ENCODE peak calls at places on chromosomes 1 and 21, in eight cellular contexts. One of them, this sample, is unnamed.

GRCh38 chr1:235834620-235835019 is 32.1 kb downstream of the LYST start:
- DNase-seq in kidney: no peak
- DNase-seq in AML-193: no peak
- DNase-seq in activated CD8-positive, alpha-beta memory T cell treated with anti-CD3 and anti-CD28 coated beads, Interleukin-2, amount 50 U/mL, for 4 hours: no peak
- DNase-seq in heart right ventricle: no peak
- DNase-seq in fibroblast of the aortic adventitia: no peak
- DNase-seq in tibial nerve: no peak
- DNase-seq in DMS53: no peak
- DNase-seq in this sample: no peak

GRCh38 chr21:44571844-44572782 is 1.4 kb upstream of the KRTAP10-4 start:
- DNase-seq in kidney: no peak
- DNase-seq in AML-193: no peak
- DNase-seq in activated CD8-positive, alpha-beta memory T cell treated with anti-CD3 and anti-CD28 coated beads, Interleukin-2, amount 50 U/mL, for 4 hours: no peak
- DNase-seq in heart right ventricle: no peak
- DNase-seq in fibroblast of the aortic adventitia: no peak
- DNase-seq in tibial nerve: no peak
- DNase-seq in DMS53: no peak
- DNase-seq in this sample: peak

GRCh38 chr1:227939791-227940771 is 7.7 kb downstream of the WNT9A start:
- DNase-seq in kidney: peak
- DNase-seq in AML-193: no peak
- DNase-seq in activated CD8-positive, alpha-beta memory T cell treated with anti-CD3 and anti-CD28 coated beads, Interleukin-2, amount 50 U/mL, for 4 hours: peak
- DNase-seq in heart right ventricle: no peak
- DNase-seq in fibroblast of the aortic adventitia: no peak
- DNase-seq in tibial nerve: no peak
- DNase-seq in DMS53: no peak
- DNase-seq in this sample: peak

GRCh38 chr21:34126691-34127090 is 53.3 kb downstream of the MRPS6 start:
- DNase-seq in kidney: no peak
- DNase-seq in AML-193: no peak
- DNase-seq in activated CD8-positive, alpha-beta memory T cell treated with anti-CD3 and anti-CD28 coated beads, Interleukin-2, amount 50 U/mL, for 4 hours: no peak
- DNase-seq in heart right ventricle: no peak
- DNase-seq in fibroblast of the aortic adventitia: peak
- DNase-seq in tibial nerve: no peak
- DNase-seq in DMS53: no peak
- DNase-seq in this sample: no peak

GRCh38 chr1:168949672-168950071 is 156.8 kb upstream of the ATP1B1 start:
- DNase-seq in kidney: no peak
- DNase-seq in AML-193: no peak
- DNase-seq in activated CD8-positive, alpha-beta memory T cell treated with anti-CD3 and anti-CD28 coated beads, Interleukin-2, amount 50 U/mL, for 4 hours: no peak
- DNase-seq in heart right ventricle: no peak
- DNase-seq in fibroblast of the aortic adventitia: no peak
- DNase-seq in tibial nerve: no peak
- DNase-seq in DMS53: no peak
- DNase-seq in this sample: no peak

GRCh38 chr1:210446479-210446878 is 117.8 kb downstream of the HHAT start:
- DNase-seq in kidney: no peak
- DNase-seq in AML-193: no peak
- DNase-seq in activated CD8-positive, alpha-beta memory T cell treated with anti-CD3 and anti-CD28 coated beads, Interleukin-2, amount 50 U/mL, for 4 hours: peak
- DNase-seq in heart right ventricle: no peak
- DNase-seq in fibroblast of the aortic adventitia: no peak
- DNase-seq in tibial nerve: no peak
- DNase-seq in DMS53: peak
- DNase-seq in this sample: no peak

GRCh38 chr1:241513378-241513777 is 6.2 kb downstream of the FH start:
- DNase-seq in kidney: no peak
- DNase-seq in AML-193: no peak
- DNase-seq in activated CD8-positive, alpha-beta memory T cell treated with anti-CD3 and anti-CD28 coated beads, Interleukin-2, amount 50 U/mL, for 4 hours: no peak
- DNase-seq in heart right ventricle: no peak
- DNase-seq in fibroblast of the aortic adventitia: no peak
- DNase-seq in tibial nerve: no peak
- DNase-seq in DMS53: no peak
- DNase-seq in this sample: no peak

GRCh38 chr1:228830185-228830953 is 95.1 kb downstream of the RHOU start:
- DNase-seq in kidney: peak
- DNase-seq in AML-193: no peak
- DNase-seq in activated CD8-positive, alpha-beta memory T cell treated with anti-CD3 and anti-CD28 coated beads, Interleukin-2, amount 50 U/mL, for 4 hours: no peak
- DNase-seq in heart right ventricle: no peak
- DNase-seq in fibroblast of the aortic adventitia: no peak
- DNase-seq in tibial nerve: no peak
- DNase-seq in DMS53: no peak
- DNase-seq in this sample: no peak

GRCh38 chr1:29496701-29497100 is 260.4 kb downstream of the PTPRU start:
- DNase-seq in kidney: no peak
- DNase-seq in AML-193: no peak
- DNase-seq in activated CD8-positive, alpha-beta memory T cell treated with anti-CD3 and anti-CD28 coated beads, Interleukin-2, amount 50 U/mL, for 4 hours: no peak
- DNase-seq in heart right ventricle: no peak
- DNase-seq in fibroblast of the aortic adventitia: no peak
- DNase-seq in tibial nerve: no peak
- DNase-seq in DMS53: no peak
- DNase-seq in this sample: peak

GRCh38 chr1:242120432-242120831 is 121.5 kb upstream of the MAP1LC3C start:
- DNase-seq in kidney: no peak
- DNase-seq in AML-193: no peak
- DNase-seq in activated CD8-positive, alpha-beta memory T cell treated with anti-CD3 and anti-CD28 coated beads, Interleukin-2, amount 50 U/mL, for 4 hours: no peak
- DNase-seq in heart right ventricle: no peak
- DNase-seq in fibroblast of the aortic adventitia: no peak
- DNase-seq in tibial nerve: no peak
- DNase-seq in DMS53: no peak
- DNase-seq in this sample: no peak

GRCh38 chr1:226002667-226003501 is 3.7 kb upstream of the SDE2 start:
- DNase-seq in kidney: peak
- DNase-seq in AML-193: peak
- DNase-seq in activated CD8-positive, alpha-beta memory T cell treated with anti-CD3 and anti-CD28 coated beads, Interleukin-2, amount 50 U/mL, for 4 hours: no peak
- DNase-seq in heart right ventricle: peak
- DNase-seq in fibroblast of the aortic adventitia: peak
- DNase-seq in tibial nerve: peak
- DNase-seq in DMS53: peak
- DNase-seq in this sample: peak

GRCh38 chr21:45642122-45642813 is 1.3 kb upstream of the PCBP3 start:
- DNase-seq in kidney: peak
- DNase-seq in AML-193: no peak
- DNase-seq in activated CD8-positive, alpha-beta memory T cell treated with anti-CD3 and anti-CD28 coated beads, Interleukin-2, amount 50 U/mL, for 4 hours: peak
- DNase-seq in heart right ventricle: peak
- DNase-seq in fibroblast of the aortic adventitia: no peak
- DNase-seq in tibial nerve: no peak
- DNase-seq in DMS53: peak
- DNase-seq in this sample: no peak

GRCh38 chr1:190376067-190376466 is 101.6 kb downstream of the BRINP3 start:
- DNase-seq in kidney: no peak
- DNase-seq in AML-193: no peak
- DNase-seq in activated CD8-positive, alpha-beta memory T cell treated with anti-CD3 and anti-CD28 coated beads, Interleukin-2, amount 50 U/mL, for 4 hours: no peak
- DNase-seq in heart right ventricle: no peak
- DNase-seq in fibroblast of the aortic adventitia: peak
- DNase-seq in tibial nerve: no peak
- DNase-seq in DMS53: no peak
- DNase-seq in this sample: no peak

GRCh38 chr1:3743421-3743820 is 8.8 kb upstream of the CCDC27 start:
- DNase-seq in kidney: no peak
- DNase-seq in AML-193: no peak
- DNase-seq in activated CD8-positive, alpha-beta memory T cell treated with anti-CD3 and anti-CD28 coated beads, Interleukin-2, amount 50 U/mL, for 4 hours: no peak
- DNase-seq in heart right ventricle: no peak
- DNase-seq in fibroblast of the aortic adventitia: peak
- DNase-seq in tibial nerve: no peak
- DNase-seq in DMS53: no peak
- DNase-seq in this sample: no peak

GRCh38 chr1:114668784-114669561 is 876 bp downstream of the DENND2C start:
- DNase-seq in kidney: no peak
- DNase-seq in AML-193: no peak
- DNase-seq in activated CD8-positive, alpha-beta memory T cell treated with anti-CD3 and anti-CD28 coated beads, Interleukin-2, amount 50 U/mL, for 4 hours: no peak
- DNase-seq in heart right ventricle: no peak
- DNase-seq in fibroblast of the aortic adventitia: peak
- DNase-seq in tibial nerve: no peak
- DNase-seq in DMS53: peak
- DNase-seq in this sample: no peak

GRCh38 chr1:23010734-23011449 is 4.8 kb downstream of the TEX46 start:
- DNase-seq in kidney: no peak
- DNase-seq in AML-193: no peak
- DNase-seq in activated CD8-positive, alpha-beta memory T cell treated with anti-CD3 and anti-CD28 coated beads, Interleukin-2, amount 50 U/mL, for 4 hours: no peak
- DNase-seq in heart right ventricle: no peak
- DNase-seq in fibroblast of the aortic adventitia: peak
- DNase-seq in tibial nerve: no peak
- DNase-seq in DMS53: peak
- DNase-seq in this sample: no peak

GRCh38 chr1:54240741-54241335 is 40.9 kb downstream of the MRPL37 start:
- DNase-seq in kidney: peak
- DNase-seq in AML-193: no peak
- DNase-seq in activated CD8-positive, alpha-beta memory T cell treated with anti-CD3 and anti-CD28 coated beads, Interleukin-2, amount 50 U/mL, for 4 hours: no peak
- DNase-seq in heart right ventricle: no peak
- DNase-seq in fibroblast of the aortic adventitia: no peak
- DNase-seq in tibial nerve: no peak
- DNase-seq in DMS53: no peak
- DNase-seq in this sample: no peak

GRCh38 chr1:53037159-53037558 is 24.9 kb upstream of the PODN start:
- DNase-seq in kidney: no peak
- DNase-seq in AML-193: no peak
- DNase-seq in activated CD8-positive, alpha-beta memory T cell treated with anti-CD3 and anti-CD28 coated beads, Interleukin-2, amount 50 U/mL, for 4 hours: no peak
- DNase-seq in heart right ventricle: no peak
- DNase-seq in fibroblast of the aortic adventitia: no peak
- DNase-seq in tibial nerve: no peak
- DNase-seq in DMS53: peak
- DNase-seq in this sample: no peak

GRCh38 chr1:155139895-155140629 is at the start of gene DPM3:
- DNase-seq in kidney: peak
- DNase-seq in AML-193: peak
- DNase-seq in activated CD8-positive, alpha-beta memory T cell treated with anti-CD3 and anti-CD28 coated beads, Interleukin-2, amount 50 U/mL, for 4 hours: peak
- DNase-seq in heart right ventricle: peak
- DNase-seq in fibroblast of the aortic adventitia: peak
- DNase-seq in tibial nerve: peak
- DNase-seq in DMS53: peak
- DNase-seq in this sample: peak

GRCh38 chr1:64745181-64745985 is 508 bp downstream of the RAVER2 start:
- DNase-seq in kidney: peak
- DNase-seq in AML-193: peak
- DNase-seq in activated CD8-positive, alpha-beta memory T cell treated with anti-CD3 and anti-CD28 coated beads, Interleukin-2, amount 50 U/mL, for 4 hours: peak
- DNase-seq in heart right ventricle: no peak
- DNase-seq in fibroblast of the aortic adventitia: peak
- DNase-seq in tibial nerve: peak
- DNase-seq in DMS53: peak
- DNase-seq in this sample: peak

GRCh38 chr1:47738560-47739182 is 258.5 kb downstream of the TRABD2B start:
- DNase-seq in kidney: peak
- DNase-seq in AML-193: peak
- DNase-seq in activated CD8-positive, alpha-beta memory T cell treated with anti-CD3 and anti-CD28 coated beads, Interleukin-2, amount 50 U/mL, for 4 hours: no peak
- DNase-seq in heart right ventricle: peak
- DNase-seq in fibroblast of the aortic adventitia: peak
- DNase-seq in tibial nerve: peak
- DNase-seq in DMS53: peak
- DNase-seq in this sample: no peak

GRCh38 chr1:195766709-195767108 is 841.5 kb downstream of the KCNT2 start:
- DNase-seq in kidney: no peak
- DNase-seq in AML-193: no peak
- DNase-seq in activated CD8-positive, alpha-beta memory T cell treated with anti-CD3 and anti-CD28 coated beads, Interleukin-2, amount 50 U/mL, for 4 hours: no peak
- DNase-seq in heart right ventricle: no peak
- DNase-seq in fibroblast of the aortic adventitia: no peak
- DNase-seq in tibial nerve: no peak
- DNase-seq in DMS53: peak
- DNase-seq in this sample: no peak

GRCh38 chr1:36122463-36123025 is 2.5 kb downstream of the COL8A2 start:
- DNase-seq in kidney: no peak
- DNase-seq in AML-193: no peak
- DNase-seq in activated CD8-positive, alpha-beta memory T cell treated with anti-CD3 and anti-CD28 coated beads, Interleukin-2, amount 50 U/mL, for 4 hours: no peak
- DNase-seq in heart right ventricle: no peak
- DNase-seq in fibroblast of the aortic adventitia: no peak
- DNase-seq in tibial nerve: no peak
- DNase-seq in DMS53: no peak
- DNase-seq in this sample: no peak

GRCh38 chr1:24364605-24364974 is 45.4 kb downstream of the GRHL3 start:
- DNase-seq in kidney: no peak
- DNase-seq in AML-193: no peak
- DNase-seq in activated CD8-positive, alpha-beta memory T cell treated with anti-CD3 and anti-CD28 coated beads, Interleukin-2, amount 50 U/mL, for 4 hours: no peak
- DNase-seq in heart right ventricle: no peak
- DNase-seq in fibroblast of the aortic adventitia: no peak
- DNase-seq in tibial nerve: no peak
- DNase-seq in DMS53: no peak
- DNase-seq in this sample: no peak

GRCh38 chr1:1230656-1231399 is 973 bp downstream of the SDF4 start:
- DNase-seq in kidney: no peak
- DNase-seq in AML-193: peak
- DNase-seq in activated CD8-positive, alpha-beta memory T cell treated with anti-CD3 and anti-CD28 coated beads, Interleukin-2, amount 50 U/mL, for 4 hours: no peak
- DNase-seq in heart right ventricle: no peak
- DNase-seq in fibroblast of the aortic adventitia: peak
- DNase-seq in tibial nerve: no peak
- DNase-seq in DMS53: peak
- DNase-seq in this sample: no peak

GRCh38 chr21:28336299-28336698 is 656.4 kb downstream of the LTN1 start:
- DNase-seq in kidney: no peak
- DNase-seq in AML-193: no peak
- DNase-seq in activated CD8-positive, alpha-beta memory T cell treated with anti-CD3 and anti-CD28 coated beads, Interleukin-2, amount 50 U/mL, for 4 hours: no peak
- DNase-seq in heart right ventricle: no peak
- DNase-seq in fibroblast of the aortic adventitia: peak
- DNase-seq in tibial nerve: no peak
- DNase-seq in DMS53: peak
- DNase-seq in this sample: no peak

GRCh38 chr1:83769072-83769471 is 229.9 kb downstream of the TTLL7 start:
- DNase-seq in kidney: no peak
- DNase-seq in AML-193: no peak
- DNase-seq in activated CD8-positive, alpha-beta memory T cell treated with anti-CD3 and anti-CD28 coated beads, Interleukin-2, amount 50 U/mL, for 4 hours: no peak
- DNase-seq in heart right ventricle: no peak
- DNase-seq in fibroblast of the aortic adventitia: no peak
- DNase-seq in tibial nerve: no peak
- DNase-seq in DMS53: no peak
- DNase-seq in this sample: no peak

GRCh38 chr1:233331676-233332519 is 4.4 kb downstream of the MAP3K21 start:
- DNase-seq in kidney: no peak
- DNase-seq in AML-193: no peak
- DNase-seq in activated CD8-positive, alpha-beta memory T cell treated with anti-CD3 and anti-CD28 coated beads, Interleukin-2, amount 50 U/mL, for 4 hours: no peak
- DNase-seq in heart right ventricle: no peak
- DNase-seq in fibroblast of the aortic adventitia: no peak
- DNase-seq in tibial nerve: no peak
- DNase-seq in DMS53: no peak
- DNase-seq in this sample: no peak

This sample was measured in lower leg skin.